ENCODE peak calls at places on chromosomes 7 and 10, in six cellular contexts. Z is dermis microvascular lymphatic vessel endothelial cell; Y is HFFc6; H is HCEC 1CT; J is NCI-H2081; E is activated CD4-positive, alpha-beta T cell treated with anti-CD3 and anti-CD28 coated beads, Interleukin-2, amount 50 U/mL, for 1 hour. L is an unnamed sample.

GRCh38 chr10:110192552-110192951 is 14.9 kb upstream of the MXI1 start:
- DNase-seq in Z (no peak), Y (no peak), H (no peak), J (no peak), E (no peak), L (no peak)

GRCh38 chr10:79081353-79082034 is 12.7 kb downstream of the ZMIZ1 start:
- DNase-seq in Z (no peak), Y (peak; percentile 95), H (peak; percentile 83), J (no peak), E (no peak), L (peak; percentile 45)

GRCh38 chr7:33805630-33806233 is 99.6 kb upstream of the BMPER start:
- DNase-seq in Z (peak; percentile 38), Y (peak; percentile 74), H (peak; percentile 56), J (no peak), E (no peak), L (no peak)

GRCh38 chr7:28065721-28066285 is 114.8 kb downstream of the JAZF1 start:
- DNase-seq in Z (no peak), Y (no peak), H (no peak), J (no peak), E (no peak), L (no peak)

GRCh38 chr7:33883566-33883965 is 21.8 kb upstream of the BMPER start:
- DNase-seq in Z (no peak), Y (no peak), H (no peak), J (no peak), E (no peak), L (no peak)

GRCh38 chr10:100509241-100509640 is 10.4 kb downstream of the SEC31B start:
- DNase-seq in Z (no peak), Y (no peak), H (no peak), J (no peak), E (peak; percentile 8), L (no peak)

GRCh38 chr7:37918526-37918925 is 1.9 kb upstream of the SFRP4 start:
- DNase-seq in Z (no peak), Y (no peak), H (no peak), J (no peak), E (no peak), L (no peak)

GRCh38 chr10:52999681-53000080 is 227.1 kb upstream of the MBL2 start:
- DNase-seq in Z (no peak), Y (no peak), H (no peak), J (no peak), E (no peak), L (no peak)

GRCh38 chr10:97328646-97329453 is 5.7 kb downstream of the FRAT2 start:
- DNase-seq in Z (no peak), Y (no peak), H (no peak), J (no peak), E (no peak), L (no peak)

GRCh38 chr10:123559066-123559822 is 106.9 kb upstream of the GPR26 start:
- DNase-seq in Z (peak; percentile 56), Y (peak; percentile 48), H (no peak), J (peak; percentile 4), E (peak; percentile 68), L (no peak)

GRCh38 chr7:122301858-122302745 is 2.4 kb downstream of the FEZF1 start:
- DNase-seq in Z (no peak), Y (no peak), H (no peak), J (no peak), E (no peak), L (no peak)

GRCh38 chr10:113235505-113235904 is 285.5 kb downstream of the TCF7L2 start:
- DNase-seq in Z (no peak), Y (no peak), H (no peak), J (no peak), E (no peak), L (no peak)

GRCh38 chr10:96830511-96831199 is 1.4 kb upstream of the LCOR start:
- DNase-seq in Z (peak; percentile 75), Y (peak; percentile 50), H (peak; percentile 53), J (peak; percentile 69), E (peak; percentile 75), L (no peak)

GRCh38 chr10:18429335-18429734 is 222.1 kb downstream of the NSUN6 start:
- DNase-seq in Z (no peak), Y (no peak), H (no peak), J (no peak), E (no peak), L (no peak)

GRCh38 chr7:157401567-157402387 is 65.0 kb downstream of the DNAJB6 start:
- DNase-seq in Z (no peak), Y (no peak), H (no peak), J (no peak), E (no peak), L (no peak)

GRCh38 chr7:226281-226882 is 34.0 kb downstream of the FAM20C start:
- DNase-seq in Z (no peak), Y (no peak), H (peak; percentile 34), J (no peak), E (no peak), L (no peak)

GRCh38 chr7:33933611-33934281 is 28.4 kb downstream of the BMPER start:
- DNase-seq in Z (peak; percentile 7), Y (peak; percentile 93), H (peak; percentile 96), J (no peak), E (no peak), L (peak; percentile 95)

GRCh38 chr7:123571684-123572083 is 14.1 kb upstream of the NDUFA5 start:
- DNase-seq in Z (no peak), Y (no peak), H (peak; percentile 32), J (no peak), E (no peak), L (no peak)

GRCh38 chr7:107743567-107744344 is at the start of gene CBLL1:
- DNase-seq in Z (peak; percentile 97), Y (peak; percentile 94), H (peak; percentile 97), J (peak; percentile 96), E (peak; percentile 97), L (peak; percentile 67)

GRCh38 chr10:1242975-1243374 is 186.8 kb downstream of the WDR37 start:
- DNase-seq in Z (no peak), Y (no peak), H (no peak), J (no peak), E (no peak), L (no peak)

GRCh38 chr7:95963446-95963990 is 191.2 kb downstream of the DYNC1I1 start:
- DNase-seq in Z (no peak), Y (no peak), H (no peak), J (no peak), E (no peak), L (no peak)

GRCh38 chr7:15801565-15801964 is 115.1 kb upstream of the MEOX2 start:
- DNase-seq in Z (peak; percentile 76), Y (peak; percentile 47), H (peak; percentile 65), J (no peak), E (no peak), L (no peak)

GRCh38 chr7:628826-629225 is 97.7 kb upstream of the DNAAF5 start:
- DNase-seq in Z (no peak), Y (no peak), H (no peak), J (no peak), E (no peak), L (no peak)

GRCh38 chr7:27972272-27972671 is 208.3 kb downstream of the JAZF1 start:
- DNase-seq in Z (no peak), Y (no peak), H (no peak), J (no peak), E (no peak), L (no peak)

GRCh38 chr10:69968830-69969229 is 83.8 kb upstream of the MACROH2A2 start:
- DNase-seq in Z (no peak), Y (no peak), H (no peak), J (peak; percentile 19), E (no peak), L (no peak)